ENCODE peak calls at places on chromosomes 13 and 19, in four cellular contexts. G is IMR-90, Y is H9, R is H1. S is an unnamed sample.

GRCh38 chr19:32599736-32600157 is 18.8 kb downstream of the PDCD5 start:
- DNase-seq in G (peak; percentile 69), Y (no peak), R (no peak), S (peak; percentile 59)

GRCh38 chr19:14440049-14440448 is 6.9 kb downstream of the PKN1 start:
- DNase-seq in G (no peak), Y (no peak), R (no peak), S (no peak)

GRCh38 chr19:56953411-56953810 is 112.9 kb upstream of the PEG3 start:
- DNase-seq in G (no peak), Y (no peak), R (no peak), S (no peak)

GRCh38 chr19:17170538-17171297 is 44.4 kb upstream of the USE1 start:
- DNase-seq in G (no peak), Y (no peak), R (no peak), S (no peak)

GRCh38 chr13:113027566-113027965 is 58.6 kb downstream of the MCF2L start:
- DNase-seq in G (no peak), Y (no peak), R (no peak), S (no peak)

GRCh38 chr19:19428746-19429145 is 23.3 kb downstream of the GATAD2A start:
- DNase-seq in G (no peak), Y (no peak), R (no peak), S (no peak)

GRCh38 chr13:73158851-73159250 is 100.0 kb downstream of the KLF5 start:
- DNase-seq in G (peak; percentile 75), Y (no peak), R (no peak), S (no peak)

GRCh38 chr19:44796701-44797115 is 12.2 kb upstream of the BCAM start:
- DNase-seq in G (peak; percentile 23), Y (peak; percentile 55), R (no peak), S (peak; percentile 67)

GRCh38 chr19:29367701-29368306 is 154.9 kb upstream of the UQCRFS1 start:
- DNase-seq in G (no peak), Y (peak; percentile 23), R (no peak), S (no peak)

GRCh38 chr13:46341112-46341711 is 45.8 kb downstream of the RUBCNL start:
- DNase-seq in G (peak; percentile 50), Y (no peak), R (no peak), S (no peak)

GRCh38 chr19:45712699-45713067 is 18.0 kb downstream of the FBXO46 start:
- DNase-seq in G (no peak), Y (no peak), R (no peak), S (no peak)

GRCh38 chr13:33797622-33798021 is 20.3 kb upstream of the RFC3 start:
- DNase-seq in G (no peak), Y (no peak), R (no peak), S (no peak)

GRCh38 chr19:4302238-4302630 is at the start of gene TMIGD2:
- DNase-seq in G (no peak), Y (no peak), R (no peak), S (no peak)

GRCh38 chr19:45498411-45499195 is at the start of gene PPM1N:
- DNase-seq in G (peak; percentile 17), Y (peak; percentile 86), R (no peak), S (peak; percentile 67)

GRCh38 chr13:29924951-29925350 is 74.5 kb upstream of the UBL3 start:
- DNase-seq in G (no peak), Y (no peak), R (no peak), S (no peak)

GRCh38 chr13:29926077-29926476 is 75.7 kb upstream of the UBL3 start:
- DNase-seq in G (no peak), Y (no peak), R (no peak), S (no peak)

GRCh38 chr13:29924482-29924884 is 74.1 kb upstream of the UBL3 start:
- DNase-seq in G (peak; percentile 86), Y (no peak), R (no peak), S (peak; percentile 54)

GRCh38 chr13:29923554-29924481 is 73.4 kb upstream of the UBL3 start:
- DNase-seq in G (peak; percentile 99), Y (peak; percentile 90), R (peak; percentile 77), S (peak; percentile 98)

GRCh38 chr13:29925457-29925856 is 75.0 kb upstream of the UBL3 start:
- DNase-seq in G (peak; percentile 78), Y (no peak), R (no peak), S (no peak)
- H4K5ac ChIP-seq in G (no peak overlapping the region), Y (no peak overlapping the region), R (no peak overlapping the region), S (no peak overlapping the region)

GRCh38 chr19:54424660-54425381 is 9.6 kb downstream of the TTYH1 start:
- DNase-seq in G (no peak), Y (no peak), R (no peak), S (no peak)

GRCh38 chr19:54426291-54426918 is 11.1 kb downstream of the TTYH1 start:
- DNase-seq in G (no peak), Y (no peak), R (no peak), S (no peak)

GRCh38 chr19:54422136-54422535 is 6.9 kb downstream of the TTYH1 start:
- DNase-seq in G (no peak), Y (peak; percentile 84), R (no peak), S (peak; percentile 49)

GRCh38 chr19:54425382-54425723 is 10.1 kb downstream of the TTYH1 start:
- DNase-seq in G (no peak), Y (no peak), R (no peak), S (no peak)

DNA sequence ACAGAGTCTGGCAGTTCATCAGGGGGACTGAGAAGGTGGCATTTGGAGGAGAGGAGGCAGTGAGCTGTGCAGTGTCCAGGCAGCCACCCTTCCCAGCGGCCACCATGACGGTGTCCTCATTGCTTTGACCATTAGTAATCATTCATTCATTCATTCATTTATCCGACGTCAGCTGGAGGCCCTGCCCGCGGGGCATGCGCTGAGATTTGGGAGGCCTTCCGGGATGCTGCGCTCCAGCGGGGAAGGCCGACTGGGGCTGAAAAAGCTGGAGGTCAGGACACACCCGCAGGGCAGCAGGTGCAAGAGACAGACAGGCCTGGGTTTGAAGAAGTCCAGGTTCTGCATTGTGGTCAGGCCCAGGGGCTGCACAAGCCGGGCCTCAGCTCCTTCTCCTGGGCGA is 8.9 kb downstream of the TTYH1 start:
- DNase-seq in G (no peak), Y (no peak), R (no peak), S (no peak)
- H4K5ac ChIP-seq in G (no peak overlapping the region), Y (no peak overlapping the region), R (no peak overlapping the region), S (no peak overlapping the region)

GRCh38 chr13:90545070-90545840 is 802.2 kb upstream of the MIR17HG start:
- DNase-seq in G (no peak), Y (no peak), R (no peak), S (no peak)
- H4K5ac ChIP-seq in G (no peak overlapping the region), Y (no peak overlapping the region), R (no peak overlapping the region), S (no peak overlapping the region)

DNA sequence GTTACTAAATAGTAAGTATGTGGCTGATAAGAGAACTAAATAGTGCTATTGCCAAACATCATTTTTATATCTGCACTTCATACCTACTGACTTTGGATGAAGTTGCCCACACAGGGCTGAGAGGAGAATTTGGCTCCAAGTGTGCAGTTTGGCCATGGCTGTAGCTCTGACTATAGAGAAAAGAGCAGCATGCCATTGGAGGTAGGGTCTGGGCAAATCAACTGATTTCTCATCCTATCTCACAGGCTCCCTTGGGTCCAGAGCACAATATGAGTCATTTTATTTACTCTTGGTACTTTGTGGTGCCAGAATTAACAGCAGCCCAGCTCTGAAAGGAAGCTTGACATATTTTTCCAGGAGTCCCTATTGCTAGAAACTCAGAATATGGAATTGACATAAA is 358.0 kb downstream of the OXGR1 start:
- DNase-seq in G (no peak), Y (no peak), R (no peak), S (no peak)
- H4K5ac ChIP-seq in G (no peak overlapping the region), Y (no peak overlapping the region), R (no peak overlapping the region), S (no peak overlapping the region)

DNA sequence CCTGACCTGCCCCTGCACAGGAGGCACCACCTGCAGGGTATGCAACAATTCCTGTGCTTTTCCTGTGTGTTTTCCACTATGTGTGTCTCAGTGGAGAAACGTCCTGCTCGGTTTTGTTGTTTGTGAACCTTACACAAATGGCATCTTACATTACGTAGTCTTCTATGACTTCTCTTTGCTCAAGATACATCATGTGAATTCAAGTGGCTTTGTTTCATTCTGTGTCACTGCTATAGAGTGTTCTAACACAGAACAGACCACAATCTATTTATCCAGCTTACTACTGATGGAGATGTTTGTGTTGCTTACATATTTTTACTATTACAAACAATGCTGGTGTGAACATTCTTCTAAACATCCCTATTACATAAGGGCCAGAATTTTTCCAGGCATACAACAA is 97.7 kb downstream of the ANKRD10 start:
- DNase-seq in G (no peak), Y (no peak), R (no peak), S (no peak)
- H4K5ac ChIP-seq in G (no peak overlapping the region), Y (no peak overlapping the region), R (no peak overlapping the region), S (no peak overlapping the region)

S was measured in mesendoderm.